ENCODE peak calls at places on chromosome 1, in seven cellular contexts. U is NCI-H748 treated with DMSO at 0.1 percent for 48 hours, K is activated T-cell treated with anti-CD3 and anti-CD28 coated beads for 1 hour, J is caudate nucleus, D is HTR-8/SVneo, S is coronary artery, B is Kasumi-1. H is an unnamed sample.

GRCh38 chr1:26290061-26290415 is 10.2 kb downstream of the SH3BGRL3 start:
- DNase-seq in U (no peak), J (no peak), D (no peak), B (no peak), K (no peak), S (no peak), H (no peak)

GRCh38 chr1:168932539-168932938 is 174.0 kb upstream of the ATP1B1 start:
- DNase-seq in U (no peak), D (no peak), K (no peak), J (no peak), B (no peak), S (no peak), H (no peak)

GRCh38 chr1:162389021-162389818 is 7.7 kb downstream of the C1orf226 start:
- DNase-seq in B (peak), D (no peak), J (no peak), K (no peak), S (no peak), U (no peak), H (no peak)

GRCh38 chr1:169604781-169605560 is 18.7 kb upstream of the F5 start:
- DNase-seq in U (no peak), B (peak), S (no peak), K (peak), D (no peak), J (no peak), H (peak)

GRCh38 chr1:66282343-66282852 is 251.6 kb upstream of the SGIP1 start:
- DNase-seq in S (no peak), K (peak), B (no peak), J (no peak), U (no peak), D (peak), H (peak)

GRCh38 chr1:53148123-53148522 is 5.7 kb upstream of the SLC1A7 start:
- DNase-seq in U (no peak), J (no peak), S (no peak), D (no peak), B (no peak), K (no peak), H (no peak)

GRCh38 chr1:39609618-39610331 is 29.7 kb downstream of the HEYL start:
- DNase-seq in D (peak), B (peak), S (no peak), J (no peak), K (peak), U (peak), H (peak)

GRCh38 chr1:219143735-219144134 is 29.9 kb upstream of the LYPLAL1 start:
- DNase-seq in B (no peak), U (no peak), D (no peak), J (no peak), S (no peak), K (no peak), H (no peak)

GRCh38 chr1:22352896-22353295 is 98.8 kb upstream of the ZBTB40 start:
- DNase-seq in S (no peak), D (no peak), U (no peak), B (no peak), J (no peak), K (no peak), H (no peak)

GRCh38 chr1:234571692-234572091 is 38.3 kb downstream of the IRF2BP2 start:
- DNase-seq in U (no peak), J (no peak), K (no peak), S (no peak), D (no peak), B (no peak), H (no peak)

GRCh38 chr1:42730988-42731387 is 9.0 kb downstream of the CLDN19 start:
- DNase-seq in K (peak), D (no peak), J (no peak), B (no peak), S (no peak), U (peak), H (no peak)

GRCh38 chr1:220889848-220890287 is 10.6 kb downstream of the HLX start:
- DNase-seq in U (no peak), D (no peak), S (no peak), B (no peak), J (no peak), K (no peak), H (no peak)